ENCODE peak calls at places on chromosomes 12 and 14, in eight cellular contexts. G is tibial nerve, I is lower leg skin, A is heart left ventricle, J is ovary, C is A549, P is stomach, Z is uterus. D is an unnamed sample.

GRCh38 chr12:58414398-58414871 is 473.1 kb downstream of the ATP23 start:
- DNase-seq in P (no peak), J (no peak), G (no peak), C (no peak), Z (no peak), A (no peak), I (no peak), D (no peak)

GRCh38 chr12:39975374-39975918 is 130.4 kb downstream of the SLC2A13 start:
- DNase-seq in J (no peak), P (no peak), A (no peak), Z (no peak), C (no peak), I (no peak), G (no peak), D (no peak)

GRCh38 chr12:38785376-38785775 is 120.0 kb downstream of the CPNE8 start:
- DNase-seq in G (no peak), Z (no peak), A (no peak), I (no peak), J (no peak), P (no peak), C (no peak), D (no peak)

GRCh38 chr12:65988596-65988995 is 142.0 kb downstream of the LLPH start:
- DNase-seq in J (no peak), A (no peak), G (no peak), I (no peak), P (no peak), C (no peak), Z (no peak), D (no peak)

GRCh38 chr14:82419933-82420332 is 886.3 kb upstream of the SEL1L start:
- DNase-seq in C (no peak), G (no peak), P (no peak), J (no peak), A (no peak), I (no peak), Z (no peak), D (no peak)

GRCh38 chr12:25816637-25817036 is 141.8 kb upstream of the RASSF8 start:
- DNase-seq in G (no peak), Z (no peak), I (no peak), C (no peak), A (no peak), J (no peak), P (no peak), D (no peak)

GRCh38 chr12:120590741-120591407 is 9.7 kb upstream of the POP5 start:
- DNase-seq in C (no peak), A (no peak), J (no peak), P (peak), Z (no peak), G (no peak), I (no peak), D (no peak)

GRCh38 chr12:92178340-92178739 is 32.7 kb upstream of the BTG1 start:
- DNase-seq in I (no peak), C (no peak), G (no peak), J (no peak), Z (no peak), P (no peak), A (no peak), D (no peak)

GRCh38 chr12:49043856-49044258 is 16.7 kb downstream of the KMT2D start:
- DNase-seq in C (peak), G (no peak), I (no peak), Z (no peak), J (peak), A (peak), P (peak), D (peak)

GRCh38 chr14:22159968-22160367 is 429.1 kb downstream of the DAD1 start:
- DNase-seq in C (no peak), Z (no peak), J (no peak), P (no peak), A (no peak), I (no peak), G (no peak), D (no peak)

GRCh38 chr12:108176292-108176691 is 47.2 kb downstream of the WSCD2 start:
- DNase-seq in A (no peak), Z (no peak), C (no peak), P (no peak), J (no peak), I (no peak), G (no peak), D (no peak)

GRCh38 chr12:78804262-78804661 is 60.3 kb upstream of the SYT1 start:
- DNase-seq in A (no peak), G (no peak), I (no peak), P (no peak), C (no peak), Z (no peak), J (no peak), D (no peak)

GRCh38 chr12:128840862-128841468 is 12.3 kb upstream of the GLT1D1 start:
- DNase-seq in C (no peak), P (no peak), G (no peak), I (no peak), A (no peak), J (no peak), Z (no peak), D (no peak)

GRCh38 chr12:81143057-81143456 is 65.2 kb downstream of the ACSS3 start:
- DNase-seq in P (peak), G (no peak), Z (no peak), J (no peak), A (no peak), I (no peak), C (no peak), D (no peak)

GRCh38 chr14:90273532-90273931 is 17.2 kb downstream of the PSMC1 start:
- DNase-seq in J (no peak), P (no peak), C (no peak), G (no peak), A (no peak), Z (no peak), I (no peak), D (no peak)

GRCh38 chr12:66063976-66064375 is 66.6 kb downstream of the LLPH start:
- DNase-seq in C (no peak), J (no peak), Z (no peak), P (no peak), I (no peak), G (no peak), A (no peak), D (no peak)

GRCh38 chr12:79883216-79883615 is 51.7 kb downstream of the PPP1R12A start:
- DNase-seq in P (no peak), G (no peak), A (no peak), I (no peak), Z (no peak), C (no peak), J (no peak), D (no peak)

GRCh38 chr12:87836190-87836589 is 193.0 kb downstream of the C12orf50 start:
- DNase-seq in A (no peak), G (no peak), Z (no peak), P (no peak), J (no peak), I (no peak), C (no peak), D (no peak)

GRCh38 chr14:96173646-96174475 is 30.8 kb upstream of the BDKRB2 start:
- DNase-seq in I (peak), A (no peak), J (no peak), Z (no peak), P (no peak), C (no peak), G (no peak), D (no peak)

GRCh38 chr12:4037747-4038312 is 164.6 kb upstream of the PARP11 start:
- DNase-seq in A (no peak), Z (peak), P (peak), C (peak), J (no peak), I (no peak), G (no peak), D (peak)

GRCh38 chr12:12999276-12999958 is 648 bp downstream of the HEBP1 start:
- DNase-seq in J (no peak), A (no peak), G (no peak), I (no peak), Z (no peak), P (no peak), C (peak), D (peak)

GRCh38 chr12:119096429-119097202 is 82.1 kb upstream of the HSPB8 start:
- DNase-seq in I (no peak), G (no peak), P (no peak), C (no peak), Z (no peak), A (no peak), J (no peak), D (no peak)

GRCh38 chr12:47551426-47551851 is 154.4 kb downstream of the RPAP3 start:
- DNase-seq in A (no peak), G (no peak), P (no peak), C (no peak), Z (peak), J (no peak), I (no peak), D (no peak)

GRCh38 chr12:121765573-121765972 is 27.9 kb downstream of the RHOF start:
- DNase-seq in C (no peak), P (no peak), I (no peak), G (no peak), Z (peak), J (no peak), A (no peak), D (peak)

GRCh38 chr14:43765474-43765873 is 741.6 kb downstream of the FSCB start:
- DNase-seq in I (no peak), A (no peak), P (no peak), C (no peak), J (no peak), Z (no peak), G (no peak), D (no peak)

GRCh38 chr12:79327465-79327864 is 363.3 kb downstream of the PAWR start:
- DNase-seq in G (no peak), A (no peak), Z (no peak), P (no peak), I (no peak), J (no peak), C (peak), D (no peak)

GRCh38 chr12:54211920-54212319 is 23.1 kb upstream of the SMUG1 start:
- DNase-seq in A (no peak), P (no peak), G (no peak), C (no peak), J (no peak), I (no peak), Z (no peak), D (no peak)

GRCh38 chr14:31206536-31207286 is 882 bp downstream of the HECTD1 start:
- DNase-seq in P (peak), Z (peak), J (no peak), G (no peak), I (peak), A (peak), C (no peak), D (peak)

GRCh38 chr12:132144115-132145071 is at the start of the genes DDX51 and NOC4L:
- DNase-seq in Z (peak), A (peak), C (peak), J (peak), G (peak), P (peak), I (peak), D (peak)
- TF ChIP-seq POLR2A in Z (peak), A (peak), C (peak), J (peak), G (peak), P (no peak), I (no peak), D (peak)

DNA sequence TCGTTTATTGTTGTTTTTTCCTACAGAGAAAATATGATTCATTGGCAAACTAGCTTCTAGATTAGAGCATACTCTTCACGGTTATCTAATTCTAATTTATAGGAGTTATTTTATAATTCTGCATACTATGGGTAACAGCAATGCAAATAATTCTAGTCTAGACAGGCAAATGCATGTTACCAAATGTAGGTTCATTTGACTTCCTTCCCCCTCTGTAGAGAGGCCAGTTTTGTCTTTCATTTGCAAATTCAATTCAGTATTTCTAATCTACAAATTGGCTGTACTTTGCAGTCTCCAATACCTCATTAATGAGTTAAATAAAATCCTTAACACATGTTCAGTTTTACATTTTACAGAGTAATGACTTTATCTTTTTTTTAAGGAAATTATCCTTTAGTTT is 4.2 kb downstream of the LGMN start:
- DNase-seq in Z (no peak), A (no peak), C (no peak), P (no peak), I (no peak), J (no peak), G (no peak), D (no peak)
- TF ChIP-seq POLR2A in Z (no peak), A (no peak), C (no peak), P (no peak), I (no peak), J (no peak), G (no peak), D (no peak)

DNA sequence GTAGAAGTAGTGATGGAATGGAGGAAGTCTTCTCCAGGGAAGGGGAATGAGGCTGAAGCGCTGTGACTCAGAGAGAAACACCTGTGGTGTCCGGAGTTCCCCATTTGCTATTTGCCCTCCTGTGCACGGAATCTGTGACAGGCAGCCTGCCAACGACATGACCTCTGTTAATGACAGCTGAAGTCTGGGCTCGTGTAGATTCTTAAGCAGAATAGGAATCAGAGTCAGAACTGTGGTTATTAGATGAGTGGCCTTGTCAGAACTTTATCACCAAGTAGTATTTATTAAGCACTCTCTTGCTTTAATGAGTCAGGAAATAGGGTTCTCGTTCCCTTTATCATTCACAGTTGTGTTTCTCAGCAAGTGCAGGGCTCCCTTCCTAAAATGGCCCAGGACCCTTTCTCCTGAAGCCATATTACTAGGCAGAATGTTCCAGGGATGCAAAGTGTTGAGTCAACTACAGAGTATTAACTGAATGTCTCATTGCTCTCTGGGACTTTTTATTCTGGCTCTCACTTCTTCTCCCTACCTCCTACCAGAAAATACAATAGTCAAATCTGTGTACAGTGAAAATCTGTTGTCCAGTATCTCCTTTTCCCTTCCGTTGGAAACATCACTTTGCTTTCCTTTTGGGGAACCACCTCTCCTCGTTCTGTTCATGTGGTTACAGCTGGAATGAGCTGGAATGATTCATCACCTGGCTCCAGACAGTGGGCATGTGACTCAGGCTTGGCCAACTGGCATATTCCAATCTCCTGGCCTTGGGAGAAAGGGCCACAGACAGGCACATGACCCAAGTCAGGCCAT is 77.8 kb upstream of the MAX start:
- DNase-seq in A (peak), G (no peak), C (peak), Z (peak), I (peak), J (peak), P (peak), D (no peak)
- TF ChIP-seq POLR2A in A (no peak), G (no peak), C (no peak), Z (no peak), I (no peak), J (no peak), P (no peak), D (no peak)

GRCh38 chr12:15687583-15687982 is 101.6 kb downstream of the EPS8 start:
- DNase-seq in I (no peak), P (no peak), G (no peak), Z (no peak), A (no peak), J (no peak), C (no peak), D (no peak)

GRCh38 chr12:15690320-15690719 is 98.9 kb downstream of the EPS8 start:
- DNase-seq in A (no peak), P (no peak), J (no peak), G (no peak), I (no peak), Z (no peak), C (no peak), D (no peak)

GRCh38 chr12:15688838-15689237 is 100.3 kb downstream of the EPS8 start:
- DNase-seq in I (no peak), G (no peak), J (no peak), C (no peak), Z (no peak), P (no peak), A (no peak), D (peak)

GRCh38 chr12:15689751-15690191 is 99.4 kb downstream of the EPS8 start:
- DNase-seq in G (no peak), I (no peak), A (no peak), P (no peak), Z (no peak), J (no peak), C (no peak), D (no peak)

DNA sequence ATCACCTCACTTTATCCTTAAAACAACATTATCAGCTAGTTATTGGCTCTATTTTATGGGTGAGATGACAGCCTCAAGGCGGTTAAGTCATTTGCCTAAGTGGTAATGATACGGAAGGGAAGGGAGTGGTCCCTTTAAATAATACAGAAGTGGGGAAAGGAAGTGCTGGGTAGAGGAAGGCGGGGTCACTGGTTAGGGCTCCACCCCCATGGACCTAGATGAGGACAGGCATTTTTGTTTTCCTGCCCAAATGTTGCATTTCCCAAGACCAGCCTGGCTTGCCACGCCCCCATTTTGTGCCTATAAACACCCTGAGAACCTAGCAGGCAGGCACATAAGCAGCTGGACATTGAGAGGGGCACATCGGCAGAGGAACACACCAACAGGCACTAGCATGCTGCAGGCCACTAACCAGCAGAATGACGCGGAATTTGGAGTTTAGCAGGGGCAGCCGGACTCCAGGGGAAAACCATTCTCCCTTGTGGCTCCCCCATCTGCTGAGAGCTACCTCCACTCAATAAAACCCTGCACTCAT is 100.9 kb downstream of the EPS8 start:
- DNase-seq in P (peak), Z (no peak), G (peak), I (peak), C (no peak), A (peak), J (peak), D (peak)
- TF ChIP-seq POLR2A in P (no peak), Z (no peak), G (peak), I (no peak), C (peak), A (peak), J (peak), D (peak)

DNA sequence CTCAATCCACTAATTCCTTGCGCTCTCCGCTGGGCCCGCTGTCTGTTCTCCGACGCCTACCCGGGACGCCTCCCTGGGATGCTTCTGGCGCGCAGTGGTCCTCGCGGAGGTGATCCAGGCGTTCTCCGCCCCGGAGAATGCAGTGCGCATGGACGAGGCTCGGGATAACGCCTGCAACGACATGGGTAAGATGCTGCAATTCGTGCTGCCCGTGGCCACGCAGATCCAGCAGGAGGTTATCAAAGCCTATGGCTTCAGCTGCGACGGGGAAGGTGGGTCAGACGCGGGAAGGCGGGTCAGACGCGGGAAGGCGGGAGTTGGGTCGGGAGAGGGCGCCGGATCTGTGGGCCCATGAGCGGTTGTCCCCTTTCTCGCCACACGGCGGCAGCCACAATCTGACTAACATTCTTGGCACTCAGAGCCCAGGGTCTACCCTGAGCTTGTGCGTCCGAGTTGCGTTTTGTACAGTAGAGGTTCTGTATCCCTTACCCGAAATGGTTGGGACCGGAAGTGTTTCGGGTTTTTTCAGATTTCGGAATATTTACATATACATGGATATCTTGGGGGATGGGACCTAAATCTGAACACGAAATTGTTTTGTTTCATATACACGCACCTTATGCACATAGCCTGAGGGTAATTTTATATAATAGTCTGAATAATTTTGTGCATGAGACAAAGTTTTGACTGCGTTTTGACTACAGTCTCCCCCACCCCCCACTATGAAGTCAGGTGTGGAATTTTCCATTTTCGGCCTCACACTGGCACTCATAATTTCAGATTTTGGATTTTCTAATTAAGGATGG is 762 bp downstream of the C12orf57 start:
- DNase-seq in Z (peak), J (peak), P (peak), G (peak), I (peak), C (peak), A (peak), D (peak)
- TF ChIP-seq POLR2A in Z (peak), J (peak), P (no peak), G (peak), I (no peak), C (no peak), A (peak), D (no peak)

DNA sequence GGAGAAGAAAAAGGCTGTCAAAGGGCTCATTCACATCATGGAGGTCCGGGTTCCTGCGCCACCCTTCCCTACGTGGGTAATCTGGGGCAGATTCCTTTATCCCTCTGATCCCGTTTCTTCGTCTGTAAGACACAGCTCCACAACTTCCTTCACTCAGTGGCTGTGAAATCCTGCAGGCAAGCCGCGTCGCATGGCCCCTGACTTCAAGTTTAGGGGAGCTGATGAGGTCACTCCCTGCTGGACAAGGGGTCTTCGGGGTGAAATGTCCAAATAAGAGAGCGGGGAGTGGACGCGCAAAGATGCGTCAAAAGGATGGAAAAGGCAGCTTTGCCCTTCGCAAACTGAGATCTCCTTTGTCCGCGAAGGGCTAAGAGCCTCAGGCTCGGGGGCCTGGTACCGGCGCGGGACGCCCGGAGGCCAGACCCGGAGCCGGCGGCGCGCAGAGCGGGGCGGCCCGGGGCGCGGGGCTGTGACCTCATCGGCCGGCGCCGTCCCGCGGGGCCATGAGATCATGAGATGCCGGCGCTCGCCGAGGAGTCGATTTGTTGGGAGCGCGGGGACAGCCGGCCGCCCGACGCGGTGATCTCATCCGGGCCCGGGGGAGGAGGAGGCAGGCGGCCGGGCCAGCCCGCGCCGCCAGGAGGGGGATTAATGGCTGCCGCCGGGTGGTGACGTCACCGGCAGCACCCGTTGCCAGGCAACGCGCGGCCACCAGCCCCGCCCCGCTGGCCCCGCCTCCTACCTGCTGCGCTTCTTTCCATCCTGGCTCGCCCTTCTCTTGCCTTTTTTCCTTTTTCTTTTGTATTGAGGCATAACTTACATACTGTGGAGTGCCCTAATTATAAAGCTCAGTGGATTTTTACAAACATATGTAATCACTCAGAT is 62.1 kb downstream of the HRK start:
- DNase-seq in C (peak), G (peak), J (peak), A (peak), P (peak), I (peak), Z (peak), D (peak)
- TF ChIP-seq POLR2A in C (peak), G (peak), J (peak), A (peak), P (no peak), I (no peak), Z (peak), D (peak)